ENCODE peak calls at places on chromosomes 13 and 19, in ten cellular contexts. Q is pancreas; K is RWPE2; X is neural crest cell; L is omental fat pad; Z is fibroblast of pulmonary artery; Y is heart right ventricle; G is MCF 10A; B is CD4-positive, alpha-beta T cell; T is glutamatergic neuron. U is an unnamed sample.

GRCh38 chr19:49774969-49775368 is 8.2 kb downstream of the AP2A1 start:
- DNase-seq in Q (no peak), K (no peak), X (no peak), L (no peak), Z (no peak), Y (no peak), G (no peak), B (no peak), T (no peak), U (no peak)

GRCh38 chr13:53507741-53508140 is 479.1 kb downstream of the OLFM4 start:
- DNase-seq in Q (no peak), K (no peak), X (no peak), L (no peak), Z (no peak), Y (no peak), G (no peak), B (no peak), T (no peak), U (no peak)

GRCh38 chr19:44723952-44724319 is 24.6 kb upstream of the BCL3 start:
- DNase-seq in Q (peak; percentile 74), K (no peak), X (peak; percentile 75), L (peak; percentile 60), Z (peak; percentile 86), Y (peak; percentile 83), G (peak; percentile 90), B (peak; percentile 79), T (peak; percentile 85), U (peak; percentile 85)

GRCh38 chr19:2345794-2346663 is 14.0 kb upstream of the TMPRSS9 start:
- DNase-seq in Q (peak; percentile 55), K (no peak), X (no peak), L (no peak), Z (peak; percentile 48), Y (no peak), G (peak; percentile 29), B (no peak), T (no peak), U (no peak)

GRCh38 chr13:25046985-25047660 is 48.8 kb upstream of the PABPC3 start:
- DNase-seq in Q (no peak), K (no peak), X (peak; percentile 67), L (no peak), Z (peak; percentile 8), Y (no peak), G (no peak), B (no peak), T (peak; percentile 66), U (peak; percentile 63)

GRCh38 chr13:38223093-38223492 is 126.6 kb upstream of the UFM1 start:
- DNase-seq in Q (no peak), K (no peak), X (no peak), L (no peak), Z (peak; percentile 60), Y (no peak), G (peak; percentile 32), B (no peak), T (no peak), U (peak; percentile 32)

GRCh38 chr19:35963514-35963913 is 27.3 kb downstream of the LRFN3 start:
- DNase-seq in Q (no peak), K (no peak), X (peak; percentile 72), L (no peak), Z (peak; percentile 74), Y (peak; percentile 42), G (peak; percentile 36), B (peak; percentile 35), T (no peak), U (peak; percentile 83)

GRCh38 chr19:15315101-15315500 is 17.2 kb downstream of the BRD4 start:
- DNase-seq in Q (no peak), K (no peak), X (no peak), L (no peak), Z (no peak), Y (no peak), G (peak; percentile 82), B (no peak), T (no peak), U (no peak)

GRCh38 chr19:12938536-12939291 is at the start of gene CALR:
- DNase-seq in Q (no peak), K (no peak), X (no peak), L (no peak), Z (peak; percentile 42), Y (no peak), G (no peak), B (peak; percentile 30), T (no peak), U (no peak)

GRCh38 chr19:18905520-18906236 is 9.7 kb upstream of the CERS1 start:
- DNase-seq in Q (no peak), K (no peak), X (no peak), L (no peak), Z (no peak), Y (no peak), G (no peak), B (no peak), T (no peak), U (no peak)

GRCh38 chr13:26459276-26460131 is 98.0 kb upstream of the WASF3 start:
- DNase-seq in Q (no peak), K (no peak), X (no peak), L (no peak), Z (no peak), Y (peak; percentile 54), G (no peak), B (no peak), T (no peak), U (no peak)

GRCh38 chr19:46678110-46678732 is 17.2 kb upstream of the DACT3 start:
- DNase-seq in Q (peak; percentile 15), K (no peak), X (no peak), L (no peak), Z (peak; percentile 16), Y (no peak), G (peak; percentile 43), B (peak; percentile 60), T (no peak), U (peak; percentile 31)

GRCh38 chr19:20279516-20279915 is 112.5 kb downstream of the ZNF486 start:
- DNase-seq in Q (no peak), K (no peak), X (no peak), L (no peak), Z (no peak), Y (no peak), G (no peak), B (no peak), T (no peak), U (no peak)

GRCh38 chr19:20273376-20273775 is 106.4 kb downstream of the ZNF486 start:
- DNase-seq in Q (no peak), K (no peak), X (no peak), L (no peak), Z (no peak), Y (no peak), G (no peak), B (no peak), T (no peak), U (no peak)

GRCh38 chr19:20273951-20274578 is 107.1 kb downstream of the ZNF486 start:
- DNase-seq in Q (no peak), K (no peak), X (no peak), L (no peak), Z (no peak), Y (no peak), G (no peak), B (no peak), T (no peak), U (no peak)

GRCh38 chr19:20276011-20276738 is 109.2 kb downstream of the ZNF486 start:
- DNase-seq in Q (no peak), K (no peak), X (no peak), L (no peak), Z (no peak), Y (no peak), G (no peak), B (no peak), T (no peak), U (no peak)

DNA sequence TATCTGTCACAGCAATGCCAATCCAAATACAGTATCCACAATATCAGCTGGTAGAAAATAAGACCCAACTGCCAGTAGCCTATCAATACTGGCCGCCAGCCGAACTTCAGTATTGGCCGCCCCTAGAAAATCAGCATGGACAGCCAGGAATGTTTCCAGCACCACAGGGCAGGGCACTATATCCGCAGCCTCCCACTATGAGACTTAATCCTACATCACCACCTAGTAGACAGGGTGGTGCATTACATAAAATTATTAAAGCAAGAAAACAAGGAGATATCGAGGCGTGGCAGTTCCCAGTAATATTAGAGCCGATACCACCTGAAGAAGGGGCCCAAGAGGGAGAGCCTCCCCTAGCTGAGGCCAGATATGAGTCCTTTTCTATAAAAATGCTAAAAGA is 111.3 kb downstream of the ZNF486 start:
- DNase-seq in Q (no peak), K (no peak), X (peak; percentile 2), L (no peak), Z (no peak), Y (no peak), G (peak; percentile 30), B (no peak), T (peak; percentile 33), U (peak; percentile 47)
- TF ChIP-seq CTCF in Q (no peak), K (no peak), X (peak; percentile 68), L (peak; percentile 10), Z (no peak), Y (no peak), G (peak; percentile 33), B (no peak), T (peak; percentile 90), U (peak; percentile 83)

DNA sequence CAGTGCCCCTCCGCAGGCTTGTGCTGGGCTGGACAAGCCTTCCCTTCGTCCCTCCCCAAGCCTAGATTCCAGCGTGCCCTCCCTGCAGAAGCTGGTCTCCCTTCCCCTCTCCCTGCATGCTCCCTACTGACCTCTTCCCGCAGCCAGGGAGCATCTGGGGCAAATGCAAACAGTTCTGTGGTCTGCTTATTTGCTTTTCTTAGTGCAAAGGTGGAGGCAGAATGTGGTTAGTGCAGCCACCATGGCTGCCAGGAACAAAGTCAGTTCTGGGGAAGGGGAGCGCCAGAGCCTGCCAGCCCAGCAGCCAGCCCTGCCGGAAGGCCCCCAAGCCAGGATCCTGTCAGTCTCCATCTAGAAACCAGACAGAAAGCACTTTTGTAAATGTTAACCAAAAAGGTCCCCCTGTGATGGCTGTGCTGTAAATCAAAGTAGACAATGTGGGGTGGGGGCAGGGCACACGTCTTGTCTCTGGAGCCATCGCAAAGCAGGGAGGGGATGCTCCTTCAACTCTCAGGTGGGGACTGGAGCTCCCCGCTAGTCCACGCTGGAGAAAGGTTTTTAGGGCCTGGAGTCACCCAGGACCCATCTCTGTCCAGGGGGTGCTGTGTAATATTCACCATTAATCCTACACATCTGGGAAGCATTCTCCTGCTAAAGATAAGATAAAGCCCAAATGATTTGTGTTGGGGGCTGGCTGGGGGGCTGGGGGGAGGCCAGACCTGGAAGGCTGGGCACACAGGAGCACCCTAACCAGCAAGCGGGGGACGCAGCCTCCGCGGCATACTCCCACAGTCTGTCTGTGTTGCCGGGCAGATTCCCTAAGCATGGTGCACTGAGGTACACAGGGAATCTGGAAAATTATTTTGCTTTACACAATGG is 30.9 kb downstream of the SERP2 start:
- DNase-seq in Q (no peak), K (no peak), X (peak; percentile 11), L (no peak), Z (no peak), Y (no peak), G (no peak), B (no peak), T (no peak), U (no peak)
- TF ChIP-seq CTCF in Q (no peak), K (no peak), X (no peak), L (no peak), Z (no peak), Y (no peak), G (no peak), B (no peak), T (no peak), U (no peak)

GRCh38 chr19:403221-404036 is 5.5 kb downstream of the C2CD4C start:
- DNase-seq in Q (no peak), K (peak; percentile 38), X (no peak), L (no peak), Z (no peak), Y (no peak), G (no peak), B (no peak), T (peak; percentile 46), U (no peak)
- TF ChIP-seq CTCF in Q (no peak), K (no peak), X (no peak), L (no peak), Z (no peak), Y (no peak), G (no peak), B (no peak), T (no peak), U (no peak)

GRCh38 chr19:51830263-51830662 is 35.3 kb downstream of the FPR3 start:
- DNase-seq in Q (no peak), K (no peak), X (no peak), L (no peak), Z (peak; percentile 42), Y (no peak), G (no peak), B (no peak), T (no peak), U (no peak)
- TF ChIP-seq CTCF in Q (no peak), K (peak; percentile 8), X (no peak), L (no peak), Z (peak; percentile 27), Y (no peak), G (no peak), B (no peak), T (no peak), U (no peak)